ENCODE peak calls at places on chromosome 20, in six cellular contexts. X is colonic mucosa, J is heart right ventricle, R is psoas muscle, B is lower lobe of right lung, O is suprapubic skin. F is an unnamed sample.

GRCh38 chr20:63454729-63455567 is 17.5 kb downstream of the KCNQ2 start:
- DNase-seq in X (no peak), J (no peak), R (no peak), B (no peak), O (no peak), F (no peak)

GRCh38 chr20:45343867-45344721 is 4.1 kb downstream of the SDC4 start:
- DNase-seq in X (peak), J (no peak), R (peak), B (no peak), O (peak), F (no peak)

GRCh38 chr20:10297223-10297622 is 78.6 kb downstream of the SNAP25 start:
- DNase-seq in X (no peak), J (no peak), R (no peak), B (no peak), O (no peak), F (no peak)

GRCh38 chr20:11807070-11807741 is 110.5 kb upstream of the BTBD3 start:
- DNase-seq in X (no peak), J (no peak), R (no peak), B (no peak), O (no peak), F (no peak)

GRCh38 chr20:2519115-2519815 is 10.6 kb upstream of the ZNF343 start:
- DNase-seq in X (no peak), J (no peak), R (no peak), B (no peak), O (no peak), F (no peak)

GRCh38 chr20:48003021-48003420 is 217.7 kb upstream of the SULF2 start:
- DNase-seq in X (no peak), J (no peak), R (no peak), B (no peak), O (no peak), F (no peak)

GRCh38 chr20:51636123-51636522 is 93.6 kb upstream of the NFATC2 start:
- DNase-seq in X (no peak), J (no peak), R (no peak), B (no peak), O (no peak), F (no peak)

GRCh38 chr20:11832397-11832796 is 85.3 kb upstream of the BTBD3 start:
- DNase-seq in X (no peak), J (no peak), R (no peak), B (no peak), O (no peak), F (no peak)

GRCh38 chr20:57891067-57891466 is 181.3 kb upstream of the PMEPA1 start:
- DNase-seq in X (no peak), J (peak), R (no peak), B (no peak), O (no peak), F (no peak)

GRCh38 chr20:45052698-45053440 is 48.1 kb downstream of the KCNS1 start:
- DNase-seq in X (no peak), J (no peak), R (no peak), B (no peak), O (no peak), F (no peak)

GRCh38 chr20:44247676-44248419 is 740 bp downstream of the GDAP1L1 start:
- DNase-seq in X (no peak), J (peak), R (no peak), B (no peak), O (no peak), F (no peak)

GRCh38 chr20:17747431-17747846 is 47.7 kb downstream of the BANF2 start:
- DNase-seq in X (no peak), J (no peak), R (peak), B (no peak), O (no peak), F (peak)

GRCh38 chr20:57247292-57247975 is 19.0 kb downstream of the BMP7 start:
- DNase-seq in X (no peak), J (no peak), R (no peak), B (no peak), O (no peak), F (no peak)

GRCh38 chr20:9306521-9306920 is 207.9 kb upstream of the LAMP5 start:
- DNase-seq in X (no peak), J (no peak), R (no peak), B (no peak), O (no peak), F (peak)

GRCh38 chr20:6848992-6849391 is 81.5 kb downstream of the BMP2 start:
- DNase-seq in X (no peak), J (no peak), R (no peak), B (no peak), O (no peak), F (no peak)

GRCh38 chr20:19269737-19270325 is 57.4 kb downstream of the SLC24A3 start:
- DNase-seq in X (no peak), J (no peak), R (no peak), B (no peak), O (no peak), F (no peak)

GRCh38 chr20:10672579-10673127 is 1.1 kb downstream of the JAG1 start:
- DNase-seq in X (peak), J (peak), R (peak), B (peak), O (peak), F (no peak)

GRCh38 chr20:49534314-49534713 is 33.6 kb downstream of the PTGIS start:
- DNase-seq in X (peak), J (no peak), R (no peak), B (no peak), O (no peak), F (no peak)

GRCh38 chr20:11366660-11367059 is 551.0 kb upstream of the BTBD3 start:
- DNase-seq in X (no peak), J (no peak), R (no peak), B (no peak), O (no peak), F (no peak)

GRCh38 chr20:37331060-37331857 is 14.7 kb upstream of the SRC start:
- DNase-seq in X (no peak), J (no peak), R (no peak), B (no peak), O (no peak), F (no peak)

GRCh38 chr20:37334450-37334849 is 11.5 kb upstream of the SRC start:
- DNase-seq in X (no peak), J (no peak), R (no peak), B (no peak), O (no peak), F (no peak)

GRCh38 chr20:37333130-37333847 is 12.7 kb upstream of the SRC start:
- DNase-seq in X (no peak), J (no peak), R (no peak), B (no peak), O (no peak), F (no peak)

GRCh38 chr20:37335642-37336368 is 10.1 kb upstream of the SRC start:
- DNase-seq in X (no peak), J (no peak), R (no peak), B (no peak), O (no peak), F (no peak)

DNA sequence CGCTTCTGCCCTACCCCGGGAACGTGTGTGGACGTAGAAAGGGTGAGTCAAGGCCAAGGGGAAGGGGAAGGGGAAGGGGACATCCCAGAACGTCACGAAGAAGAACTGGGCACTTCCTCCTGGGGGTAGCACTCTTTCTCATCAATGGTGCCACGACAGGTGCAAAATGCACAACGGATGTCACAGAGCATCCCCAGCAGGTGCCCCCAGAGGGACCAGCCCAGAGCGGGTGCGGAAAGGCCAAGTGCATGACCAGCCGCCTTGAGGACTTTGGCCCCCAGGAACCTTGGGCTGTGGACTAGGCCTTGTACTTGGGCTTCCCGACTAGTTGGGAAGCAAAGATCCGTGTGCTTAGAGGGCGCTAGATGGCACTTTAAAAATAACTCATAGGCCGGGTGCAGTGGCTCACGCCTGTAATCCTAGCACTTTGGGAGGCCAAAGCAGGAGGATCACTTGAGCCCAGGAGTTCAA is 12.1 kb upstream of the SRC start:
- DNase-seq in X (no peak), J (no peak), R (no peak), B (no peak), O (no peak), F (no peak)
- H3K27ac ChIP-seq in X (no peak), J (no peak), R (no peak), B (no peak), O (no peak), F (no peak)

GRCh38 chr20:38747495-38748096 is 664 bp upstream of the ACTR5 start:
- DNase-seq in X (peak), J (no peak), R (no peak), B (no peak), O (no peak), F (no peak)
- H3K27ac ChIP-seq in X (peak), J (no peak), R (peak), B (peak), O (peak), F (peak)

DNA sequence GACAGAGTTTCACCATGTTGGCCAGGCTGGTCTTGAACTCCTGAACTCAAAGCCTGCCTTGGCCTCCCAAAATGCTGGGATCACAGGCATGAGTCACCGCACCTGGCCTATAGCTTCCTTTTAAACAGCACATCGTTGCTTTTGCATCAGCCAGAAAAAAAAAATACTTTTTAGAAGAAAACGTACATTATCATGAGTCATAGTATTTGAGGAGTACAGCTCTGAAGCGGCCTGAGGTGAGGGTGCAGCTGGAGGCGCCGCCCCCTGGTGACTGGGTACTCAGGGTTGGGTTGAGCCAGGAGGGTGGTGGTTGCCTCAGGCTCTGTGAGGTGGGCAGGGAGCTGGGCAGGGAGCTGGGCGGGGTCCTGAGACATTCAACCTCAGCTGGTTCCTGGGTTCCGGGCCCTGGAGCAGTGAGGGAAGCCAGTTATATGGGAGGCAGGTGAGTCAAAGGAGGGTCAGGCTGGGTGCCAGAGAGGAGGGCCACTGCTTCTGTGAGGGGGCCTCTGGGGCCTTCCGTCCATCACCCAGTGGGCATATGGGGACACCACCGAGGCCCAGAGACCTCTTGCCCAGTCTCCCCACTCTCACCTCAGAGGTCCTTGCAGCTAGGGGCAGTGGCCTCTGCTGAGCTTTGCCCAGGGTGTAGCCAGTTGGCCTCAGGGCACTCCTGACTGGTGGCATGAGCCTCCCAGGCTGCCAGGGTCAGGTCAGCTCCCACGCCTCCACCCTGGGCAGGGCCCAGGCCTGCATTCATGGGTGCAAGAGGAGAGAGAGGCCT is 11.7 kb upstream of the ID1 start:
- DNase-seq in X (peak), J (no peak), R (no peak), B (peak), O (peak), F (peak)
- H3K27ac ChIP-seq in X (peak), J (peak), R (no peak), B (peak), O (peak), F (peak)

GRCh38 chr20:61755971-61756421 is 309.7 kb downstream of the TAF4 start:
- DNase-seq in X (no peak), J (no peak), R (no peak), B (peak), O (no peak), F (no peak)

GRCh38 chr20:61754976-61755778 is 310.5 kb downstream of the TAF4 start:
- DNase-seq in X (no peak), J (no peak), R (no peak), B (peak), O (no peak), F (no peak)

GRCh38 chr20:61753987-61754956 is 311.4 kb downstream of the TAF4 start:
- DNase-seq in X (no peak), J (no peak), R (no peak), B (peak), O (no peak), F (no peak)

GRCh38 chr20:61752576-61752975 is 313.1 kb downstream of the TAF4 start:
- DNase-seq in X (no peak), J (no peak), R (no peak), B (peak), O (no peak), F (no peak)

GRCh38 chr20:61753196-61753942 is 312.3 kb downstream of the TAF4 start:
- DNase-seq in X (no peak), J (no peak), R (no peak), B (peak), O (no peak), F (no peak)
- H3K27ac ChIP-seq in X (no peak), J (no peak), R (no peak), B (no peak), O (no peak), F (no peak)

F was measured in epithelial cell of prostate.